ENCODE peak calls at places on chromosomes 11 and 22, in ten cellular contexts. C is AG10803, R is brain microvascular endothelial cell, S is pancreas, P is omental fat pad, E is K562, D is neural progenitor cell, X is endothelial cell of umbilical vein, I is foreskin fibroblast, Y is A673. G is an unnamed sample.

GRCh38 chr22:26766510-26767350 is 109.3 kb downstream of the MIAT start:
- DNase-seq in I (no peak), Y (no peak), X (no peak), C (no peak), P (no peak), D (no peak), R (no peak), S (no peak), E (no peak), G (no peak)

GRCh38 chr11:65862191-65862735 is 2.0 kb downstream of the MUS81 start:
- DNase-seq in X (no peak), Y (no peak), E (no peak), D (peak; percentile 1), S (peak; percentile 65), R (no peak), C (no peak), I (no peak), P (no peak), G (peak; percentile 59)

GRCh38 chr11:26896716-26897115 is 97.2 kb upstream of the FIBIN start:
- DNase-seq in S (no peak), Y (no peak), I (no peak), P (no peak), C (peak; percentile 61), D (no peak), E (no peak), R (no peak), X (no peak), G (no peak)

GRCh38 chr11:403021-403760 is 9.2 kb downstream of the PKP3 start:
- DNase-seq in R (no peak), I (no peak), S (peak; percentile 75), P (no peak), D (no peak), C (no peak), Y (no peak), X (no peak), E (no peak), G (no peak)

GRCh38 chr11:121630041-121630440 is 177.3 kb upstream of the SORL1-AS1 start:
- DNase-seq in I (peak; percentile 79), Y (peak; percentile 62), R (peak; percentile 85), X (peak; percentile 83), S (no peak), D (no peak), E (no peak), C (peak; percentile 78), P (no peak), G (no peak)

GRCh38 chr11:350723-351255 is 18.5 kb upstream of the B4GALNT4 start:
- DNase-seq in R (no peak), S (no peak), C (no peak), E (no peak), D (no peak), I (no peak), P (no peak), X (no peak), Y (no peak), G (no peak)

GRCh38 chr11:34680918-34681554 is 60.1 kb downstream of the EHF start:
- DNase-seq in P (no peak), C (peak; percentile 42), S (no peak), R (peak; percentile 59), X (peak; percentile 56), Y (no peak), D (no peak), E (no peak), I (peak; percentile 87), G (no peak)

GRCh38 chr11:17954395-17955252 is 58.2 kb downstream of the SERGEF start:
- DNase-seq in S (no peak), C (peak; percentile 20), D (no peak), P (no peak), I (peak; percentile 3), E (no peak), R (no peak), X (no peak), Y (no peak), G (no peak)

GRCh38 chr11:2885017-2885675 is 429 bp downstream of the CDKN1C start:
- DNase-seq in R (no peak), D (peak; percentile 88), C (peak; percentile 49), I (peak; percentile 47), Y (peak; percentile 43), X (peak; percentile 42), S (peak; percentile 87), E (peak; percentile 79), P (no peak), G (peak; percentile 86)

DNA sequence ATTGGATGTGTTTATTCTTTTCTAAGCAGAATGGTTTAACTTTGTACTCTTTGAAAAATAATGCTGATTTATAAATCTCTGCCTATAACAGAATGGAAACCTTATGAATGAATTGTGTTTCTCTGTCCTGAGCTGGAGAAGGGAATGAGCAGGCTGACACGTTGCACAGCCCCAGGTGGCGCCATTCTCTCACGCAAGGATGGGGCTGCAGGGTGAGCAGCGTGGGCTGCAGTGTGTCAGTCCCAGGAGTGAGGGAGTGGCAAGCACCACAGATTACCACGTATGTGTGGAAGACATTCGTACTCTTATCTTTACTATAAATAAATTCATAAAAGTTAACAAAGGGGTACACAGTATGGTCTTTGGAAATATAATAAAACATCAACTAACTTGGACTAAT is 33.4 kb downstream of the FDX1 start:
- DNase-seq in R (peak; percentile 53), I (peak; percentile 38), E (no peak), C (peak; percentile 35), X (peak; percentile 39), P (no peak), D (peak; percentile 69), Y (peak; percentile 87), S (no peak), G (no peak)
- TF ChIP-seq CTCF in R (peak; percentile 74), I (peak; percentile 67), E (peak; percentile 48), C (peak; percentile 59), X (peak; percentile 41), P (no peak), D (peak; percentile 75), Y (peak; percentile 89), S (no peak), G (no peak)

GRCh38 chr22:42277232-42277753 is 6.8 kb upstream of the TCF20 start:
- DNase-seq in D (no peak), Y (no peak), I (no peak), S (no peak), R (no peak), C (no peak), E (no peak), P (no peak), X (no peak), G (peak; percentile 7)

GRCh38 chr22:42280140-42280539 is 9.7 kb upstream of the TCF20 start:
- DNase-seq in I (no peak), S (no peak), E (no peak), Y (no peak), R (no peak), D (no peak), C (no peak), P (no peak), X (no peak), G (peak; percentile 7)

GRCh38 chr22:42275970-42276369 is 5.5 kb upstream of the TCF20 start:
- DNase-seq in I (no peak), Y (peak; percentile 81), E (no peak), X (no peak), C (no peak), P (no peak), S (no peak), R (no peak), D (peak; percentile 89), G (peak; percentile 27)

GRCh38 chr22:42279425-42280020 is 9.1 kb upstream of the TCF20 start:
- DNase-seq in R (no peak), I (no peak), E (no peak), Y (no peak), P (no peak), C (no peak), X (no peak), D (no peak), S (peak; percentile 35), G (peak; percentile 32)

DNA sequence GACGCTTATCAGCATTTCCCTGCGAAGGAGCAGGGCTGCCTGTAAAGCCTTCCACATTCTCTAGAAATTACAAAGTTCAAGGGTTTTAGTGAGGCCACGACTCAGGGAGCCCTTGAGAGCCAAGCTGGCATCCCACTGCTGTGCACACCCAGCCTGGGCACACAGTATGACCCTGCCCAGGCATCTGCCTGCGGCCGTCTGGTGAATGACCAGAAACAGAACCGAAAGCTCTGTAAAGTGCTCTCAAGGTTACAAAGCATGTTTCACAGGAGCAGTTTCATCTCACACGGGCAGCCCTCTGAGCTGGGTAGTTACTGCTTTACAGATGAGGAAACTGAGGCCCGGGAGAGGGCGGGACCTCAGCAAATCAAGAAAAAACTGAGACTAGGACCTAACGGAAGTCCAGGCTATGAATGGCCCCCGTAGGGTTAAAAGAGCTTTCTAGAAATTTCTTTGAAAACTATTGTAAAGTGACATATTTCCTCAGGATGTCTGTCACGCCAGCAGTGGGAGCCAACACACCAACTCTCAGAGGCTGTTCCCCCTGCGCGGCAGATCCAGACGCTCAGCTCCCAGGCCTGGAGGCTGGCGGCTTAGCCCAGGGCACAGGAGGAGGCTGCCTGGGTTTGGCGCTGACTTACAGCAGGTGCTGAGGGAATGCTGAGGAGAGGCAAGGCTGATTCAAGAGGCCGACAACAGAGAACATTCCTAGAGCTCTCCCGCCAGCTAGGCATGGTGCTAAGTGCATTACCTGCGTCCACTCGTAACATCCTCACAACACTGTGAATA is 7.7 kb upstream of the TCF20 start:
- DNase-seq in E (no peak), C (no peak), P (no peak), R (no peak), S (no peak), I (no peak), X (peak; percentile 20), D (peak; percentile 71), Y (peak; percentile 60), G (peak; percentile 60)
- TF ChIP-seq CTCF in E (peak; percentile 30), C (peak; percentile 20), P (no peak), R (peak; percentile 49), S (no peak), I (peak; percentile 14), X (no peak), D (peak; percentile 44), Y (peak; percentile 48), G (no peak)

DNA sequence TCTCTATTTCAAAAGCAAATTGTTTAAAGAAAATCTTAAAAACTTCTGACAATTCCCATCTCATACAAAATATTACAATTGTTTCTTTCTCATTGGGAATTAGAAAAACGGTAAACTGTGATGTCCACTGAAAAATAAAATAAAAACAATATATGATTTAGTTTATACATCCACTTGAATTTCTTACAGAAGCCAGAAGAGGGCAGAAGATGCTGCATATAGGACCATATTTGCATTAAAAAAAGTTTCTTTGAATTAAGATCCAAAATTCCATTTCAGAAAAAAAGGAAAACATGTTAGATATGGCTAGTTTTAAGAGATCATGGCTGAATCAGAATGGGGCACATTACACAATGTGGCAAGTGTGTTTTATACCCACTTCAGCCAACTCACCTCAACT is 39.3 kb upstream of the LRRC4C start:
- DNase-seq in Y (peak; percentile 47), I (no peak), D (no peak), E (no peak), P (no peak), X (peak; percentile 26), R (no peak), C (no peak), S (no peak), G (no peak)
- TF ChIP-seq CTCF in Y (peak; percentile 78), I (no peak), D (peak; percentile 60), E (no peak), P (no peak), X (no peak), R (peak; percentile 20), C (peak; percentile 47), S (no peak), G (no peak)

DNA sequence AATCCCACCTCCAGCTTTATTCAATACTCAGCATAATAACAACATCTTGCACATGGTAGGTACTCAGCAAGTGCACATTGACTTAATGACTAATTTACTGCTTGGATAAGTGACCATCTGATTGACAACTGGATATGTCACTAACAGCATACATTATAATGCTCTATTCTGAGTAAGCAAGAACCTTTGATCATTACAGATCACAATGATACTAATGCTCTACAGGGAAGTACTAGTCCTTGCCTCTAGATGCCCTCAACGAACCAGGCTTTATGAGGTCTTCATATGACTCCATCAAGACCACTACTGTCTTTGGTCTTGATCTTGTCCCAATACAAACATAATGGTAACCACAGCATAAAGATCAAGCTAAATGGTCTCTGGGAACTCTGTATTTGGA is 167.6 kb upstream of the MTMR2 start:
- DNase-seq in I (no peak), X (no peak), E (no peak), D (no peak), C (no peak), Y (peak; percentile 49), P (no peak), S (no peak), R (no peak), G (no peak)
- TF ChIP-seq CTCF in I (no peak), X (no peak), E (peak; percentile 26), D (no peak), C (peak; percentile 28), Y (peak; percentile 51), P (no peak), S (no peak), R (peak; percentile 11), G (no peak)